ENCODE peak calls at places on chromosomes 11 and 22, in seven cellular contexts. J, V, Q, L, A, S and E are unnamed samples.

GRCh38 chr11:78646564-78647185 is 72.0 kb upstream of the NARS2 start:
- DNase-seq in S (peak), V (no peak), A (peak), Q (peak), L (no peak), J (peak), E (peak)

GRCh38 chr22:20405291-20405930 is 11.5 kb downstream of the ZNF74 start:
- DNase-seq in S (no peak), J (no peak), L (no peak), A (no peak), V (no peak), Q (no peak), E (no peak)

GRCh38 chr11:68956547-68957254 is 24.1 kb downstream of the MRGPRD start:
- DNase-seq in L (no peak), J (no peak), Q (no peak), S (no peak), V (no peak), A (no peak), E (no peak)

GRCh38 chr11:128881221-128881620 is 9.9 kb upstream of the KCNJ5 start:
- DNase-seq in Q (no peak), S (no peak), L (no peak), J (no peak), A (no peak), V (no peak), E (no peak)

GRCh38 chr22:48496226-48496845 is 1331.3 kb downstream of the BRD1 start:
- DNase-seq in Q (no peak), J (no peak), V (no peak), S (no peak), A (no peak), L (no peak), E (no peak)

GRCh38 chr22:17775781-17776470 is 1.7 kb upstream of the BID start:
- DNase-seq in S (no peak), L (no peak), J (no peak), Q (no peak), V (no peak), A (no peak), E (no peak)

GRCh38 chr22:19011075-19011474 is 75.0 kb upstream of the PRODH start:
- DNase-seq in A (no peak), Q (no peak), V (no peak), S (no peak), L (no peak), J (no peak), E (no peak)

GRCh38 chr11:13011366-13012036 is 2.4 kb downstream of the RASSF10 start:
- DNase-seq in J (no peak), A (no peak), L (no peak), V (no peak), S (no peak), Q (no peak), E (no peak)

GRCh38 chr11:57203359-57203758 is 21.6 kb downstream of the LRRC55 start:
- DNase-seq in L (peak), V (no peak), A (no peak), S (no peak), J (no peak), Q (peak), E (no peak)